ENCODE peak calls at places on chromosomes 4 and X, in six cellular contexts. E is psoas muscle, G is uterus, K is neural crest cell, P is neural progenitor cell, L is thyroid gland. V is an unnamed sample.

GRCh38 chrX:10501606-10502005 is 118.8 kb downstream of the MID1 start:
- DNase-seq in L (no peak), K (no peak), P (no peak), G (no peak), E (no peak), V (no peak)

GRCh38 chr4:174157106-174157607 is 126.3 kb downstream of the FBXO8 start:
- DNase-seq in G (no peak), L (no peak), E (no peak), P (no peak), K (no peak), V (no peak)

GRCh38 chrX:78886550-78886949 is 58.6 kb upstream of the P2RY10 start:
- DNase-seq in K (no peak), E (no peak), P (peak), L (no peak), G (no peak), V (no peak)

GRCh38 chr4:99759346-99759984 is 57.2 kb upstream of the DAPP1 start:
- DNase-seq in L (no peak), E (no peak), K (no peak), G (no peak), P (no peak), V (no peak)

GRCh38 chr4:37562592-37562991 is 123.6 kb downstream of the RELL1 start:
- DNase-seq in P (no peak), G (no peak), L (no peak), K (no peak), E (no peak), V (no peak)

GRCh38 chr4:177047070-177047850 is 254.5 kb upstream of the VEGFC start:
- DNase-seq in L (peak), P (peak), G (peak), K (peak), E (peak), V (peak)

GRCh38 chrX:150486011-150486410 is 82.4 kb upstream of the MTM1 start:
- DNase-seq in E (peak), L (peak), K (peak), P (peak), G (no peak), V (no peak)

GRCh38 chr4:71290074-71290473 is 48.7 kb upstream of the SLC4A4 start:
- DNase-seq in P (no peak), E (no peak), L (peak), K (no peak), G (no peak), V (peak)

GRCh38 chrX:13669246-13669689 is 16.3 kb downstream of the TCEANC start:
- DNase-seq in L (peak), E (no peak), P (no peak), G (peak), K (no peak), V (peak)

GRCh38 chr4:10273030-10273429 is 156.4 kb upstream of the WDR1 start:
- DNase-seq in P (no peak), K (no peak), L (no peak), G (no peak), E (no peak), V (peak)

GRCh38 chrX:102964941-102965340 is 27.9 kb downstream of the RAB40AL start:
- DNase-seq in G (no peak), K (no peak), P (no peak), E (no peak), L (no peak), V (no peak)

GRCh38 chr4:94126669-94127068 is 81.0 kb upstream of the SMARCAD1 start:
- DNase-seq in L (no peak), E (no peak), G (no peak), P (peak), K (no peak), V (no peak)

GRCh38 chrX:41734530-41734929 is 10.5 kb downstream of the GPR82 start:
- DNase-seq in E (no peak), G (no peak), P (peak), L (no peak), K (no peak), V (no peak)
- TF ChIP-seq CTCF in E (no peak), G (peak), P (peak), L (no peak), K (peak), V (peak)

GRCh38 chr4:4852591-4853362 is 6.7 kb upstream of the MSX1 start:
- DNase-seq in K (peak), P (peak), G (peak), L (no peak), E (peak), V (no peak)
- TF ChIP-seq CTCF in K (peak), P (peak), G (no peak), L (no peak), E (no peak), V (peak)

DNA sequence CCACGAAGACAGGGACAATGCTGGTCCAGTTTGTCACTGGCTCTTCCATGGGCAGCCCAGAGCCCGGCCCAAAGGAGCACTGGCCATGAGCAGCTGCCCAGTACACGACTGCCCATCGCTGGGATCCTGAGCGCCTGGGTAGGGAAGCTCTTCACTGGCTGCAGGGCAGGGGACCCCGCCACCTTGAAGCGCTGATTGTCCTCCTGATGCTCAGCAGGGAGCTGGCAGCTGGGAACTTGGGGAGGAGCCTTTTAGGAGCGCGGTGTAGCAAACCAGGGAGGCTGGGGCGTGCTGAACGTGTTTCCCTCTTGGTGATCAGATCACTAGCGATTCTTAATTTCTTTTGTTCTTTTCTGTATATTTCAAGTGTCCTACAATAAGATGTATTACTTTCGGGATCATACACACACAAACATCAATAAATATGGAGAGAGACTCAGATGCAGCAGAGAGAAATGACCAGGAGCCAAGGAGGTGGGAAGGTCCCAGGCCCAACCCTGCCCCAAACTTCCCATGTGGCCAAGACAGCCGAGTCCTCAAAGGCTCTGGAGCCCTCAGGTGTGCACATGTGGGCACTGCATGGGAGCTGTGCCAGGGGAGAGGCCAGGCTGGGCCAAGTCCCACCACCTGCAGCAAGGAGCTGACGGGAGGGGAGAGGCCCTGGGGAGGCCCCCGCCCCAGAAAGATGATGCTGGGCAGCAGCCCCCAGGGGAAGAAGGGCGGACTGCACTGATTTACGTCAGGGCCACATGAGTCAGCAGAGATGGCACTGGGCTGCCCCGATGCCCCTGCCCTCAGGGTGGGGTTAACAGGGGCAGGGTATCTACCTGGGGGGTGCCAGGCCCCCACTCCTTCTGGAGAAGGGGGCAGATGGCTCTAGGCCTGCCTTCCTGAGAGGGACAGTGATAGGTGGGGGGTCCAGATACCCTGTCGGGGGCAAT is 1.6 kb downstream of the L1CAM start:
- DNase-seq in L (no peak), G (no peak), E (peak), P (no peak), K (no peak), V (no peak)
- TF ChIP-seq CTCF in L (no peak), G (no peak), E (no peak), P (peak), K (no peak), V (no peak)

GRCh38 chrX:25527596-25527995 is 511.8 kb upstream of the ARX start:
- DNase-seq in E (no peak), K (no peak), G (no peak), L (no peak), P (no peak), V (no peak)

GRCh38 chrX:25519258-25519657 is 503.5 kb upstream of the ARX start:
- DNase-seq in G (no peak), E (no peak), L (no peak), P (no peak), K (no peak), V (no peak)

GRCh38 chrX:25523574-25523973 is 507.8 kb upstream of the ARX start:
- DNase-seq in K (peak), L (peak), P (peak), E (no peak), G (no peak), V (no peak)

DNA sequence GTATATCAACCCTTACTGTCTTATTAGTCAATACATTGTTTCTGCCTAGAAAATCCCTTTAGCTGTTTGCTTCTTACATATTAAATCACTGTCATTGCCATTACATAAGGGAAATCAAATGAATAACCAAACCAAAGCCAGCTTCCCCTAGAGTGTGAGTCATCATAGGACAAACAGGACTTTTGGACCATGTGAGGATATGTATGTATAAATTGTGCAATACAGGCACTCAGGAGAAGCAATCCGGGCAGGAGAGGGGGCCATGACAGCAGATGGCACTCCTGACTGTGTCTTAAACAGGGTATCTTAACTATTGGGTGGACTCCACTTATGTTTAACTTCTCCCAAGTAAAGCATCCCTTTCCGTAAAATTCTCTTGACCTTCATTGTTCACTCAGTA is 508.4 kb upstream of the ARX start:
- DNase-seq in K (no peak), L (no peak), P (no peak), G (no peak), E (no peak), V (no peak)
- TF ChIP-seq CTCF in K (no peak), L (no peak), P (no peak), G (no peak), E (no peak), V (no peak)

GRCh38 chrX:16664626-16665025 is 14.7 kb downstream of the S100G start:
- DNase-seq in G (no peak), P (no peak), K (no peak), E (no peak), L (no peak), V (no peak)

GRCh38 chrX:16665089-16665488 is 15.1 kb downstream of the S100G start:
- DNase-seq in K (no peak), L (no peak), E (no peak), P (no peak), G (no peak), V (no peak)

GRCh38 chrX:16661495-16661894 is 11.5 kb downstream of the S100G start:
- DNase-seq in P (no peak), L (no peak), G (no peak), E (no peak), K (no peak), V (no peak)

GRCh38 chrX:16664059-16664458 is 14.1 kb downstream of the S100G start:
- DNase-seq in P (no peak), E (no peak), L (no peak), G (no peak), K (no peak), V (no peak)

GRCh38 chrX:16662402-16662801 is 12.4 kb downstream of the S100G start:
- DNase-seq in K (no peak), P (no peak), E (no peak), G (no peak), L (no peak), V (no peak)
- TF ChIP-seq CTCF in K (no peak), P (no peak), E (no peak), G (no peak), L (no peak), V (no peak)

DNA sequence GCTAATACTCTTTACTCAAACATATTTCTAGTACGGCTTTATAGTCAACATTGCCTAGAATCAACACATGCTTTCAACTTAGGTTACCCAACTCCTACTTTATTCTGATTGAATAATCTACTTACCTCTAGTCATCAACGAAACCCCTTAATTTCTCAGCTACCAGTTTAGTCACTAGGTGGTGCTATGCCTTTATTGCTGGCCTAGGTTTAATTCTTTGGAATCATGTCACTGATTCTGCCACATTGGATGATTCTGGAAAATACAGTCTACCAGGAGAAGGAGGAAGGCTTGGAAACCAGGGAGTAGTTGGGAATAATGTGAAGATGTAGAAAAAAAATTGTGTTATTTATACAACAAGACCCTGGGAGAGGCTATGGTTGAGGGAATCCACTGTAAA is 167.7 kb downstream of the DCAF12L2 start:
- DNase-seq in L (no peak), K (no peak), G (no peak), P (peak), E (no peak), V (no peak)
- TF ChIP-seq CTCF in L (no peak), K (peak), G (no peak), P (peak), E (peak), V (peak)

GRCh38 chr4:76300012-76300411 is 6.5 kb upstream of the STBD1 start:
- DNase-seq in L (no peak), P (no peak), G (no peak), E (no peak), K (no peak), V (no peak)
- TF ChIP-seq CTCF in L (no peak), P (no peak), G (no peak), E (no peak), K (no peak), V (no peak)

DNA sequence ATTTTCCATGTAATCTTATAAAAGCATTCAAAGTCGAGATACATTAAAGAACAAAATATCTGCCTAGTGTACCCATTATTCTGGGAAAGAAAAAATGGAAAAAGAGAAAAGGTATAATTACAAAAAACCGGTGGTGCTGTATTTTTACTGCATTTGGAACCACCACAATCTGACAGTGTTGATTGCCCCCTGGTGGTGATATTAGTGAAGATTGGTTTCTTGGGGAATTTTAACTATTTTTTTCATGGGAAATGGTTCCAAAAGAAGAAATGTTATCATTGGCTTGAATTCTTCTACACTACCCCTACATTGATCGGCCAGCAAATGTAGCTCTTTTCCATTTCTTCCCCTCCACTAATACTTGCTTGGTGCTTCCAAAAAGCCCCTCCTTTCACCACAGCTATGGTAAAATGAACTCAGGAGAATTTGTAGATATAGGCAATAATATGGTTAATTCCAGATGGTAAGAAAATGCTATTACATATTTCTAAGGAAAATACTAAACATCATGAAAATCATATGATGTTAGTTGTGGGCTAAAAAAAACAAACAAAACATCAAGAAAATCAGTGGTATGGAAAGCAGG is 50.0 kb downstream of the COX18 start:
- DNase-seq in L (peak), K (peak), P (peak), G (no peak), E (no peak), V (peak)
- TF ChIP-seq CTCF in L (peak), K (peak), P (peak), G (peak), E (peak), V (peak)